ENCODE peak calls at places on chromosomes 5 and 9, in six cellular contexts. V, A, W, H, N and S are unnamed samples.

GRCh38 chr9:113504725-113505590 is 41.4 kb downstream of the RGS3 start:
- DNase-seq in W (no peak), H (no peak), A (no peak), V (no peak), N (no peak), S (no peak)

GRCh38 chr5:131193106-131193505 is 22.4 kb downstream of the LYRM7 start:
- DNase-seq in H (peak; percentile 38), N (no peak), V (peak; percentile 19), W (no peak), A (no peak), S (no peak)

GRCh38 chr5:150665044-150665443 is 4.0 kb downstream of the MYOZ3 start:
- DNase-seq in W (no peak), H (no peak), A (no peak), V (no peak), N (no peak), S (no peak)

GRCh38 chr9:116980582-116980981 is 293.5 kb downstream of the TRIM32 start:
- DNase-seq in W (no peak), A (no peak), V (no peak), N (no peak), H (no peak), S (no peak)

GRCh38 chr5:140114341-140115185 is 654 bp downstream of the PURA start:
- DNase-seq in V (peak; percentile 57), A (peak; percentile 93), H (peak; percentile 69), W (peak; percentile 29), N (peak; percentile 71), S (peak; percentile 52)

GRCh38 chr5:160787247-160787646 is 64.8 kb downstream of the ATP10B start:
- DNase-seq in H (no peak), V (peak; percentile 31), W (no peak), A (no peak), N (peak; percentile 8), S (peak; percentile 18)

GRCh38 chr5:150036513-150036912 is 36.0 kb downstream of the HMGXB3 start:
- DNase-seq in A (no peak), H (peak; percentile 100), W (no peak), N (no peak), V (no peak), S (no peak)

GRCh38 chr5:115033861-115034260 is 135.8 kb downstream of the TRIM36 start:
- DNase-seq in W (no peak), V (peak; percentile 3), A (no peak), H (no peak), N (no peak), S (no peak)

GRCh38 chr9:9003184-9003583 is 1203.6 kb upstream of the DMAC1 start:
- DNase-seq in A (no peak), H (peak; percentile 2), W (no peak), N (no peak), V (peak; percentile 59), S (peak; percentile 8)

DNA sequence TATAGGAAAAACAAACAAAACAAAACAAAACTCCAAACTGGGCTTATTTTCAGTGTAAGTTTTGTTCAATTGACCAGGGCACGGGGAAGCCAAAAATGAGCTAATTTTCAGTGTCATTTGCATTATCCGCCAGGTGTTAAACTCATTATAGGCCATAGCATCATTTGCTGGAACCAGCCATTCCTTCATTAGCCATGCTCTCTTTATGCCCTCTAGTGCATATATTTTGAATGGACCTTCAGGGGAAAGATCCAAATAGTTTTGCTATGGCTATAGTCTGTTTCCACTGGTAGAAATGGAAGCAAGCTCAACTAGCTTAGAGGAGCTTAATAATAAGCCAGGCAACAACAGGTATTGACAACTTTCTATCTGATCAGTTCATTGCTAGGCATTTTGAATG is 1205.3 kb upstream of the DMAC1 start:
- DNase-seq in V (peak; percentile 17), W (no peak), H (no peak), A (no peak), N (no peak), S (no peak)
- TF ChIP-seq CTCF in V (no peak), W (no peak), H (peak; percentile 22), A (no peak), N (no peak), S (peak; percentile 21)

GRCh38 chr9:98568234-98568922 is 140.4 kb downstream of the GABBR2 start:
- DNase-seq in A (no peak), W (no peak), N (no peak), V (no peak), H (no peak), S (no peak)
- H3K27ac ChIP-seq in A (no peak overlapping the region), W (no peak overlapping the region), N (no peak overlapping the region), V (no peak overlapping the region), H (no peak overlapping the region), S (no peak overlapping the region)

GRCh38 chr9:85508616-85509015 is 233.1 kb downstream of the AGTPBP1 start:
- DNase-seq in A (no peak), W (no peak), N (no peak), H (no peak), V (no peak), S (no peak)

GRCh38 chr9:85505612-85506011 is 236.1 kb downstream of the AGTPBP1 start:
- DNase-seq in A (peak; percentile 2), H (no peak), V (no peak), N (no peak), W (no peak), S (no peak)

GRCh38 chr9:85501474-85501873 is 240.3 kb downstream of the AGTPBP1 start:
- DNase-seq in N (no peak), A (no peak), W (no peak), V (no peak), H (no peak), S (no peak)

DNA sequence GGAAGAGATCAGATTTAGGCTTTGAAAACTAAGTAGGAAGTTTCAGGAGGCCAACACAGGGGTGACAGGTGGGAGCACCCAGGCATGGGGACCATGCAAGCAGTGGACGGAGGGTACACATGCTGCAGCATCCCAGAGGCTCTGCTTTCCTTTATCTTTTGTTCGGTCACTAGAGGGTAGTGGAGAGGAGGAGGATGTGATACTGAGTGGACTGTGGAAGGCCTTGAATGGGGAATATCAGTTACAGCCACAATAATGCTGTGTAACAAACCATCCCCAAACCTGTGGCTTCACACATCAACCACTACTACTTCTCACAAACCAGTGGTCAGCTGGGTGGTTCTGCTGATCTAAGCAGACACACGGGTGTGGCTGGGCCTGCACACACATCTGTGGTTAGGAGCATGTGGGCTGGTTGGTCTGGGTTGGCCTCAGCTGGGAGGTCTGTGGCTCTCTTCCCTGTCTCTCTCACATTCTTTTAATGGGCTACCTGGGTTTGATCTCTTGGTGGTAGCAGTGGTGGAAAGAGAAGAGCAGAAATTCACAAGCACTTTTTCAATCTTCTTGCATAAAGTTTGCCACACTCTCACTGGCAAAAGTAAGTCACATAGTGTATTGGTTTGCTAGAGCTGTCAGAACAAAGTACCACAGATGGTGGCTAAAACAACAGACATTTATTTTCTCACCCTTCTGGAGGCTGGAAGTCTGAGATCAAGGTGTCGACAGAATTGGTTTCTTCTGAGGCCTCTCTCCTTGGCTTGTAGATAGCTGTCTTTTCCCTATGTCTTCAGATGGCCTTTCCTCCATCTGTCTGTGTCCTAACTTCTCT is 238.7 kb downstream of the AGTPBP1 start:
- DNase-seq in W (no peak), V (no peak), N (no peak), A (no peak), H (peak; percentile 8), S (no peak)
- TF ChIP-seq CTCF in W (no peak), V (no peak), N (no peak), A (no peak), H (no peak), S (no peak)

GRCh38 chr5:35855221-35855620 is 1.5 kb upstream of the IL7R start:
- DNase-seq in W (no peak), H (no peak), V (no peak), A (no peak), N (no peak), S (no peak)

GRCh38 chr5:35856186-35857003 is at the start of gene IL7R:
- DNase-seq in W (no peak), A (no peak), N (peak; percentile 79), H (peak; percentile 75), V (no peak), S (peak; percentile 45)

GRCh38 chr5:35859101-35859661 is 2.5 kb downstream of the IL7R start:
- DNase-seq in H (peak; percentile 74), V (no peak), A (no peak), N (peak; percentile 51), W (no peak), S (peak; percentile 53)

GRCh38 chr5:35857004-35857345 is 284 bp downstream of the IL7R start:
- DNase-seq in V (no peak), A (no peak), N (no peak), W (no peak), H (peak; percentile 73), S (peak; percentile 31)

DNA sequence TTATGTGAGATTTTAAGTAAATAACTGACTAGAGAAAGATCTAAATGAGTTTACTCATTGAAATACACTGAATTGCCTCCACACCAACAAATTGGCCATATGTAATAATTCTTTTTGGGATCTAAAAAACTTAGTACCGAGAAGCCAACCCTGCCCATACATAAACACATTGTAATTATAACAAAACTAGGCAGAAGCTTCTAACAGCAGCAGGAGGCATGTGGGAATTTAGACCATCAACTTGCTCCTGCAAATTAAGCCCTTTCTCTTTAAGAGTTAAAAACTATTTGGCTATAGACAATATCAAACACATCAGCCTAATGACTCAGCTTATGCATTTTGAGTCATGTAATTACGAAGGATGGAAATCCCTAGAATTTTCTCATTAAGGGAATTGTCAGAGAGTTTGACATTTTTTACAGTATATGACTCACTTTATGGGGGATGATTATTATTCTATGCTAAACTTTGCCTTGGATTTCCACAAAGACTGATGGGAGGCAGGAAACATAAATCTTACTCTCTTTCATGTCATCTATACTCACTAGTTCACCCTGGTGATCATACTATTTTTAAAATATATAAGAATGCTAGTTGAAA is 1.0 kb downstream of the IL7R start:
- DNase-seq in H (peak; percentile 92), W (no peak), V (no peak), A (no peak), N (no peak), S (no peak)
- H3K27ac ChIP-seq in H (peak overlapping the region; percentile 61), W (peak overlapping the region; percentile 98), V (no peak overlapping the region), A (peak overlapping the region; percentile 81), N (peak overlapping the region; percentile 72), S (peak overlapping the region; percentile 99)